ENCODE peak calls at places on chromosomes 16 and 17, in seven cellular contexts. G, H, I, X, K, Q and S are unnamed samples.

GRCh38 chr17:10574324-10574723 is 24.9 kb upstream of the MYH2 start:
- DNase-seq in G (peak; percentile 56), H (peak; percentile 26), I (no peak), X (no peak), K (no peak), Q (no peak), S (peak; percentile 39)

GRCh38 chr16:72125635-72126428 is 32.2 kb downstream of the DHX38 start:
- DNase-seq in G (no peak), H (no peak), I (no peak), X (no peak), K (no peak), Q (no peak), S (no peak)

GRCh38 chr17:82257473-82257872 is 16.0 kb downstream of the CSNK1D start:
- DNase-seq in G (peak; percentile 66), H (peak; percentile 48), I (no peak), X (peak; percentile 76), K (peak; percentile 82), Q (no peak), S (no peak)

GRCh38 chr16:75111514-75112280 is 4.9 kb downstream of the LDHD start:
- DNase-seq in G (no peak), H (no peak), I (no peak), X (no peak), K (peak; percentile 66), Q (no peak), S (no peak)

GRCh38 chr17:29645516-29646051 is 22.9 kb upstream of the CORO6 start:
- DNase-seq in G (peak; percentile 97), H (peak; percentile 93), I (no peak), X (peak; percentile 92), K (no peak), Q (no peak), S (peak; percentile 94)

GRCh38 chr16:84839054-84839453 is 19.3 kb downstream of the CRISPLD2 start:
- DNase-seq in G (peak; percentile 93), H (peak; percentile 75), I (no peak), X (peak; percentile 85), K (no peak), Q (no peak), S (peak; percentile 67)

GRCh38 chr17:77254961-77255741 is 114.4 kb downstream of the SEC14L1 start:
- DNase-seq in G (peak; percentile 62), H (peak; percentile 90), I (no peak), X (peak; percentile 88), K (no peak), Q (no peak), S (peak; percentile 91)

GRCh38 chr16:15899538-15900100 is 11.2 kb upstream of the CEP20 start:
- DNase-seq in G (peak; percentile 91), H (peak; percentile 52), I (peak; percentile 62), X (peak; percentile 80), K (no peak), Q (no peak), S (peak; percentile 84)

GRCh38 chr17:2962236-2962635 is 101.2 kb downstream of the OR1D5 start:
- DNase-seq in G (no peak), H (no peak), I (no peak), X (no peak), K (no peak), Q (no peak), S (no peak)

GRCh38 chr16:2517954-2518605 is 2.1 kb upstream of the AMDHD2 start:
- DNase-seq in G (no peak), H (no peak), I (no peak), X (no peak), K (peak; percentile 62), Q (no peak), S (no peak)

GRCh38 chr17:29723283-29724047 is 100.8 kb upstream of the CORO6 start:
- DNase-seq in G (no peak), H (no peak), I (no peak), X (no peak), K (no peak), Q (no peak), S (no peak)

GRCh38 chr17:10729334-10730193 is at the start of gene TMEM220:
- DNase-seq in G (peak; percentile 63), H (peak; percentile 81), I (peak; percentile 76), X (peak; percentile 78), K (peak; percentile 92), Q (peak; percentile 81), S (peak; percentile 75)

GRCh38 chr17:50611639-50612038 is 23.0 kb upstream of the ABCC3 start:
- DNase-seq in G (no peak), H (peak; percentile 12), I (no peak), X (peak; percentile 14), K (no peak), Q (no peak), S (no peak)

GRCh38 chr17:38877130-38877851 is 7.4 kb downstream of the LASP1 start:
- DNase-seq in G (no peak), H (no peak), I (no peak), X (no peak), K (peak; percentile 90), Q (no peak), S (no peak)

GRCh38 chr16:22008215-22009142 is 568 bp downstream of the MOSMO start:
- DNase-seq in G (no peak), H (no peak), I (peak; percentile 30), X (no peak), K (peak; percentile 86), Q (peak; percentile 35), S (no peak)

GRCh38 chr17:67602974-67603373 is 114.8 kb upstream of the NOL11 start:
- DNase-seq in G (peak; percentile 65), H (peak; percentile 59), I (peak; percentile 24), X (peak; percentile 70), K (peak; percentile 46), Q (peak; percentile 65), S (peak; percentile 49)

DNA sequence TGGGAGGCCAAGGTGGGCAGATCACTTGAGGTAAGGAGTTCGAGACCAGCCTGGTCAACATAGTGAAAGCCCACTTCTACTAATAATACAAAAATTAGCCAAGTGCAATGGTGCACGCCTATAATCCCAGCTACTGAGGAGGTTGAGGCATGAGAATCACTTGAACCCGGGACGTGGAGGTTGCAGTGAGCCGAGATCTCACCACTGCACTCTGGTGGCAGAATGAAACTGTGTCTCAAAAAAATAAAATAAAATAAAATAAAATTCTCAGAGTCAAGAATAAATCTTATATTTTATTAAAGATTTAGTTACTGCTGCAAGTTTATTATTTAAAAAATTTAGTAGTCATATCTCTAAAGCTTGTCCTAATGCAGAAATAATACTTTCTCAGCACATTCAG is 29.7 kb downstream of the ARL4D start:
- DNase-seq in G (no peak), H (no peak), I (no peak), X (no peak), K (no peak), Q (no peak), S (no peak)
- TF ChIP-seq CTCF in G (peak; percentile 33), H (peak; percentile 34), I (no peak), X (peak; percentile 47), K (no peak), Q (peak; percentile 26), S (peak; percentile 32)

DNA sequence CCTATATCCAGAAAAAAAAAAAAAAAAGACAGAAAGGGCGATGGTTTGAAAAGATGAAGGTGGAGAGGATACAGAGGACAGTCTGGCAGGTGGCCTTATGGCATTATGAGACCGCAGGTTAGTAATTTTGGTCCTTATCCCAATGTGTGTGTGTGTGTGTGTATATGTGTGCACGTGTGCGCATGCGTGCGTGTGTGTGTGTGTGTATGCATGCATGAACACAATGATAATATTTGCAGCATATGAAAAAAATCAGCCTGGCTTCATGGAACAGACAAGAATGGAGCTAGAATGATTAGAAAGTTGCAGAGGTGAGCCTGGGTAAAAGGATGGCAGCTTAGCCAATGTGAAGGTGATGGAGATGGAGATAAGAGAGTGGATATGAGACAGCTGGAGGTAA is 83.4 kb downstream of the LYRM1 start:
- DNase-seq in G (no peak), H (no peak), I (no peak), X (no peak), K (no peak), Q (no peak), S (no peak)
- H3K4me3 ChIP-seq in G (no peak overlapping the region), H (no peak overlapping the region), I (no peak overlapping the region), X (no peak overlapping the region), K (no peak overlapping the region), Q (no peak overlapping the region), S (no peak overlapping the region)

GRCh38 chr16:30041841-30042240 is 10.8 kb upstream of the TLCD3B start:
- DNase-seq in G (peak; percentile 50), H (peak; percentile 60), I (no peak), X (peak; percentile 67), K (no peak), Q (peak; percentile 39), S (peak; percentile 44)
- TF ChIP-seq CTCF in G (peak; percentile 27), H (peak; percentile 29), I (peak; percentile 47), X (peak; percentile 34), K (peak; percentile 23), Q (peak; percentile 37), S (peak; percentile 54)

DNA sequence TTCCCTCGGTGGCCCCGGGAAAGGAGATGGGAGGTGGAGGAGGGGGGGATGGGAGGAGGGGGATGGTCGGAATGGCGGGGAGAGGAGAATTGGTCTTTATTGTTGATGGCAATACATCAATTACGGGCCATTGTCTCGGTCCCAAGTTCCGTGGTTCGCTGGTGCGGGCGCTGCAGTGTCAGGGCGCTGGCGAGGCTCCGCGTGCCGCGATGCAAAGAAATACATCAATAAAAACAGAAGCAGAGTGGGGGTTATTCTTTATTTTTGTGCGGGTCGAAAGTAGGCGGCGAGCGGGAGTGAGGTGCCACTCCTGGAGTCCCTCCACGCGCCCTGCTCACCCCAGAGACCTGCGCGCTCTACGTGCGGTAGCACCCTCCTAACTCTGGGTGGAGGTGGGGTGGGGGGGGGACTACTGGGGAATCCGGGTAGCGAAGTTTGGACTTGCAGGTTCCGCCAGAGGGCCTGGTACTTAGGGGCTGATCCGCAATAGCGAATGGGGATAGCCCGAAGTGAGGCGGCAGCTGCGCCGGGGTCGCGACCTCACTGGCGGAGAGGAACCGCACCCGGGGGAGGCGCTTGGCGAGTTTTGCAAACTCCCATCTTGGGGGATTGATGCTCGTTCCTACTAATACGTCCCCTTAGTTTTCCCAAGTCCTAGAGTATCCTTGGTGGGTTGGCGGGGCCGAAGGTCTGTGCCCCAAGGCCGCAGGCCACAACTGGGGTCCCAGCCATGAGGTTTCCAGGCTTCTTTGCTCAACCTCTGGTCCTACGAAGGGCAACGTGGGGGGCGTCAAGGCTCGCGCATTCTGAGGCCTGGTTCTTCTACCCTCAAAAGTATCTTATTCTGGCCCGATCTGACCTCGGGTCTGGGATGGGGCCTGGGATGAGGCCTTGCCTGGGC is 3.5 kb upstream of the SALL1 start:
- DNase-seq in G (no peak), H (no peak), I (no peak), X (no peak), K (no peak), Q (peak; percentile 26), S (no peak)
- H3K4me3 ChIP-seq in G (no peak overlapping the region), H (peak overlapping the region; percentile 60), I (no peak overlapping the region), X (no peak overlapping the region), K (no peak overlapping the region), Q (peak overlapping the region; percentile 68), S (peak overlapping the region; percentile 85)

DNA sequence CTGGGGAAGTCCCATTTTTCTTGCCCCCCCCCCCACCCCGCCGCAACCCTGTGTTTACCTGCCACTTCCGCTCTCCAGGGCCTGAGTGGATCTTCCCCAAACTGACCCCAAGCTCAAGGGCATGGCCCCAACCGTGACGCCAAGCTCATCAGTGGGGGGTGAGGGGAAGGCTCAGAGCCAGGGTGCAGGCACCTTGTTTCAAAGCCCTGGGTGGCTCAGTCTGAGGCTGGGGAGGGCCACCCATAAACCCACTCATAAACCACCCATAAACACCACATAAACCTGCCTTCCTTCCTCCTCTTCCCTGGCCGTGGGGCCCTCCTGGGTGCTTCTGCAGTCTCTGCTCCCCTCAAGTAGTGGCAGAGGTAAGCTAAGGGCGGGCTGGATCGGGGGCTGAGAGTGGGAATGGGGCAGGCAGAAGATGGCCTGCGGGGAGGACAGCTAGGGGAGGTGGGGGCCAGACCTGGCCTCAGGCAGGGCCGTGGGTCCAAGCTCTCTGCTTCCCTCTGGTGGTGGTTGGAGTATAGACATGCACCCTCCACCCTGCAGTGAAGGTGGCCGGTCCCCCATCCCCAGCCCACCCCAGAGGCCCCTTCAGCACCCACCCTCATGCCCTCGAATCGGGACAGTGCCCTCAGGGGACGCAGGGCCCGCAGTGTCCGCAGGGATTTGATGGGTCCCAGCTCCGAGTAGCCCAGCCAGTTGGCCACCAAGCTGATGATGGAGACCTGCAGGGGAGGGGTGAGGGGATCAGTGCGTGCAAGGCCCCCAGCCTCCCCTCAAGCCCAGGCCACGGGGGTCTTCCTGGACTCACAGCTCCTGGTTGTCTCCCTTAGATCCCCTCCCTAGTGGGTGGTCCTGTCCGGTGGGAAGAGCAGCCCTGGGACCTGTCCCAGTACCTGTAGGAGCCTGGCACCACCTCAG is 14.6 kb upstream of the CD79B start:
- DNase-seq in G (peak; percentile 31), H (peak; percentile 26), I (peak; percentile 39), X (peak; percentile 47), K (peak; percentile 92), Q (peak; percentile 75), S (peak; percentile 15)
- TF ChIP-seq CTCF in G (peak; percentile 58), H (peak; percentile 65), I (peak; percentile 46), X (peak; percentile 77), K (peak; percentile 86), Q (peak; percentile 57), S (peak; percentile 70)